ENCODE peak calls at places on chromosomes 3 and 15, in six cellular contexts. E is Peyer's patch, W is IMR-90, O is HCT116, I is endothelial cell of umbilical vein, D is H54. T is an unnamed sample.

GRCh38 chr3:42728668-42729364 is 26.2 kb upstream of the HHATL start:
- DNase-seq in I (no peak), E (peak), D (no peak), W (no peak), O (no peak), T (no peak)

GRCh38 chr3:87191175-87191574 is 35.9 kb upstream of the CHMP2B start:
- DNase-seq in O (no peak), D (no peak), I (peak), W (no peak), E (no peak), T (no peak)

GRCh38 chr3:164620423-164620822 is 457.9 kb downstream of the SI start:
- DNase-seq in I (no peak), W (no peak), D (peak), O (no peak), E (no peak), T (no peak)

GRCh38 chr3:103963599-103963998 is 1403.1 kb upstream of the ALCAM start:
- DNase-seq in E (no peak), W (no peak), D (no peak), I (no peak), O (no peak), T (no peak)

GRCh38 chr3:128784228-128784627 is 58.2 kb downstream of the RAB7A start:
- DNase-seq in D (no peak), E (no peak), O (no peak), W (no peak), I (peak), T (peak)

GRCh38 chr3:180646187-180646790 is 33.0 kb downstream of the CCDC39 start:
- DNase-seq in E (no peak), I (peak), O (peak), D (no peak), W (no peak), T (no peak)

GRCh38 chr3:24373198-24373959 is 121.3 kb downstream of the THRB start:
- DNase-seq in O (no peak), I (no peak), E (no peak), W (no peak), D (no peak), T (peak)

GRCh38 chr15:90465930-90466567 is 63.7 kb upstream of the CRTC3 start:
- DNase-seq in E (no peak), W (peak), D (no peak), I (peak), O (no peak), T (no peak)

GRCh38 chr3:140342668-140343067 is 335.2 kb upstream of the TRIM42 start:
- DNase-seq in I (no peak), D (no peak), O (no peak), E (no peak), W (no peak), T (no peak)

GRCh38 chr15:78944669-78945407 is at the start of gene CTSH:
- DNase-seq in E (peak), D (no peak), W (peak), O (no peak), I (peak), T (peak)

GRCh38 chr3:174436367-174436766 is 422.8 kb upstream of the NAALADL2 start:
- DNase-seq in E (no peak), D (no peak), I (no peak), W (no peak), O (no peak), T (no peak)

GRCh38 chr15:74389115-74390048 is 21.9 kb upstream of the CYP11A1 start:
- DNase-seq in E (no peak), O (no peak), I (peak), D (no peak), W (no peak), T (no peak)

GRCh38 chr3:128425142-128425845 is 41.4 kb downstream of the DNAJB8 start:
- DNase-seq in E (no peak), W (no peak), O (no peak), D (no peak), I (no peak), T (no peak)

GRCh38 chr3:106758459-106758858 is 618.8 kb upstream of the CCDC54 start:
- DNase-seq in I (no peak), D (no peak), W (no peak), O (no peak), E (no peak), T (no peak)

GRCh38 chr15:51866751-51867150 is 37.3 kb downstream of the TMOD3 start:
- DNase-seq in E (no peak), W (no peak), I (no peak), O (no peak), D (no peak), T (no peak)

GRCh38 chr3:119702530-119703527 is at the start of gene CFAP91:
- DNase-seq in D (peak), I (peak), O (peak), W (peak), E (peak), T (peak)

GRCh38 chr3:173584834-173585831 is 187.6 kb downstream of the NLGN1 start:
- DNase-seq in D (peak), E (no peak), O (no peak), I (peak), W (peak), T (peak)

GRCh38 chr3:171970301-171970788 is 69.0 kb upstream of the FNDC3B start:
- DNase-seq in O (no peak), D (no peak), I (no peak), W (peak), E (no peak), T (no peak)

GRCh38 chr3:138646527-138646926 is 38.0 kb downstream of the FAIM start:
- DNase-seq in O (no peak), D (no peak), I (no peak), W (no peak), E (no peak), T (no peak)

GRCh38 chr15:56617628-56618027 is 115.7 kb downstream of the ZNF280D start:
- DNase-seq in E (no peak), O (no peak), W (no peak), D (no peak), I (no peak), T (no peak)

GRCh38 chr3:37590328-37591079 is 271.2 kb upstream of the CTDSPL start:
- DNase-seq in W (no peak), O (no peak), I (no peak), D (peak), E (peak), T (no peak)

GRCh38 chr15:71559098-71559497 is 251.3 kb upstream of the NR2E3 start:
- DNase-seq in O (no peak), I (no peak), W (peak), D (no peak), E (no peak), T (no peak)

GRCh38 chr15:35771878-35772442 is 226.0 kb upstream of the DPH6 start:
- DNase-seq in W (no peak), E (no peak), D (no peak), I (no peak), O (no peak), T (no peak)

GRCh38 chr15:67042490-67043181 is 22.8 kb upstream of the SMAD3 start:
- DNase-seq in I (no peak), W (peak), E (no peak), O (no peak), D (no peak), T (no peak)

GRCh38 chr3:45639044-45639392 is 44.5 kb downstream of the LIMD1 start:
- DNase-seq in E (no peak), D (no peak), O (no peak), W (no peak), I (no peak), T (no peak)

GRCh38 chr3:194985031-194985578 is 285.9 kb downstream of the XXYLT1 start:
- DNase-seq in E (peak), D (no peak), O (peak), I (no peak), W (peak), T (peak)

GRCh38 chr15:31758126-31758525 is 272.2 kb upstream of the CHRNA7 start:
- DNase-seq in W (peak), D (peak), I (peak), E (no peak), O (peak), T (peak)

GRCh38 chr3:54188176-54188791 is 65.9 kb downstream of the CACNA2D3 start:
- DNase-seq in I (peak), D (peak), W (peak), E (peak), O (peak), T (peak)

GRCh38 chr3:127141921-127142730 is 50.8 kb upstream of the PRR23E start:
- DNase-seq in E (peak), I (no peak), W (no peak), D (no peak), O (no peak), T (no peak)

GRCh38 chr3:184145120-184145524 is 10.0 kb downstream of the EIF2B5 start:
- DNase-seq in O (no peak), I (peak), D (peak), E (peak), W (peak), T (no peak)

GRCh38 chr15:73946795-73947370 is 20.6 kb downstream of the LOXL1 start:
- DNase-seq in E (no peak), D (no peak), I (no peak), W (no peak), O (no peak), T (no peak)

GRCh38 chr3:132659370-132660055 is at the start of gene ACAD11:
- DNase-seq in E (peak), I (peak), W (peak), D (peak), O (peak), T (peak)
- TF ChIP-seq POLR2A in E (peak), I (no peak), W (no peak), D (peak), O (peak), T (no peak)

GRCh38 chr3:98777286-98777685 is 14.1 kb downstream of the ST3GAL6 start:
- DNase-seq in O (no peak), W (no peak), E (no peak), D (no peak), I (no peak), T (no peak)
- TF ChIP-seq POLR2A in O (no peak), W (no peak), E (no peak), D (no peak), I (no peak), T (no peak)

GRCh38 chr15:68229386-68230156 is at the start of gene CLN6:
- DNase-seq in O (peak), E (peak), I (peak), W (peak), D (peak), T (peak)
- TF ChIP-seq POLR2A in O (no peak), E (peak), I (peak), W (peak), D (peak), T (no peak)

GRCh38 chr3:71057526-71057894 is 526.0 kb downstream of the FOXP1 start:
- DNase-seq in I (peak), D (no peak), E (no peak), W (peak), O (no peak), T (no peak)
- TF ChIP-seq POLR2A in I (no peak), D (no peak), E (no peak), W (no peak), O (no peak), T (no peak)

GRCh38 chr15:40439461-40440299 is 1.1 kb upstream of the BAHD1 start:
- DNase-seq in I (peak), O (no peak), D (peak), W (peak), E (peak), T (peak)
- TF ChIP-seq POLR2A in I (no peak), O (no peak), D (no peak), W (no peak), E (no peak), T (no peak)

DNA sequence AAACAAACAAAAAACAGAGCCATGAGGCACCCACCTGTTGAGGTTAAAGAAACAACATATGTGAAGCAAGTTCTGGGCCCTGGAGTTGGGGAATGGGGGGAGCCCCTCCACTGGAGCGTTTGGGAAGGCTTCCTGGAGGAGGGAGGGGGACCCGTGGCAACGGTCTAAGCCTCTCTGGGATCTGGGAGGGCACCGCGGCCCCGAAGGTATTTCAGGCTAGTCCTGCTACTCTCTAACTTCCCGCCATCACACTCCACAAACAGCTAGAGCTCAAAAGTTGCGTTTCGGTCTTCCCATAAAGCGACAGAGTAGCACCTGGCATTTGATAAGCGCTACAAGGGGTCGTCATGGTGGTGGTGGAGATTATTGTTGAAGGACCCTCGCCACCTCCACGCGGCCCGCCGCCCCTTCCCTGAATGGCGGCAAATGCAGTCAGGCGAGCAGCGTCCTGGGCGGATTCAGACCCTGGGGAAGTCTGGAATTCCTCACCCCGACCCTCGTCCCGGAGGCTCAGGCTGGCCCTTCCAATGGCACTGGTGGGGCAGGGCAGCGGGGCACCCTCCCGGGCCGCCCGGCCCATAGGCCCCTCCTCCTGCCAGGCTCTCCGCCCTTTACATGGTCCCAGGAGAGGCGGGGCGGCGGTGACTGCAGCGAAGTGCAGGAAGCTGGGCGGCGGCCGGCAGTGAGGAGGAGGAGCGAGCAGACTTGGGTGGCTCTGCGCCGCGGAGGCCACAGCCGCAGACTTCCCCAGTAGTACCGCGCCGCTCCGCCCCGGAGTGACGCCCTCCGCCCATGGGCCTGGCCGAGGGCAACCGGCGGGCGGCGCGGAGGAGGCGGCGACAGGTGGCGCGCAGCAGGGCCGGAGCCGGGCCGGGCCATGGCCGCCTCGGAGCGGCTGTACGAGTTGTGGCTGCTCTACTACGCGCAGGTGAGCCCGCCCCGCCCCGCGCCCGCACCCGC is at the start of gene NBEAL2:
- DNase-seq in D (peak), O (peak), W (peak), I (peak), E (peak), T (peak)
- TF ChIP-seq POLR2A in D (peak), O (peak), W (no peak), I (peak), E (peak), T (no peak)

DNA sequence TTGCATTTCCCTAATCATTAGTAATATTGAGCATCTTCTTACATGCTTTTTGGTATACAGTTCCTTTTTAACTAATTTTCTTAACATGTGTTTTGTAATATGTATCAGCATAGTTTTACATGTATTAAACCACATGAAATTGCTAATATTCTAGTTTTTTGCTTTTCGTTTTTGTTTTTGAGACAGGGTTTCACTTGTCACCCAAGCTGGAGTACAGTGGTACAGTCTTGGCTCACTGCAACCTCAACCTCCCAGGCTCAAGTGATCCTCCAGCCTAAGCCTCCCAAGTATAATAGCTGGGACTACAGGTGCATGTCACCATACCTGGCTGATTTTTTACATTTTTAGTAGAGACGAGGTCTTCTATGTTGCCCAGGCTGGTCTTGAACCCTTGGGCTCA is 4.4 kb upstream of the ISG20 start:
- DNase-seq in D (no peak), O (no peak), E (no peak), W (no peak), I (no peak), T (no peak)
- TF ChIP-seq POLR2A in D (no peak), O (no peak), E (no peak), W (no peak), I (no peak), T (no peak)

GRCh38 chr3:4417449-4417848 is 49.6 kb downstream of the SUMF1 start:
- DNase-seq in D (no peak), I (no peak), W (peak), E (no peak), O (no peak), T (no peak)

GRCh38 chr3:4416427-4416826 is 50.6 kb downstream of the SUMF1 start:
- DNase-seq in D (no peak), E (no peak), O (no peak), I (no peak), W (no peak), T (no peak)

GRCh38 chr3:4418156-4418555 is 48.9 kb downstream of the SUMF1 start:
- DNase-seq in W (no peak), D (no peak), E (no peak), I (no peak), O (no peak), T (peak)

GRCh38 chr3:4419386-4419785 is 47.7 kb downstream of the SUMF1 start:
- DNase-seq in D (no peak), I (no peak), W (no peak), E (no peak), O (no peak), T (no peak)

GRCh38 chr3:4416961-4417360 is 50.1 kb downstream of the SUMF1 start:
- DNase-seq in E (no peak), I (peak), O (peak), D (peak), W (peak), T (no peak)
- TF ChIP-seq POLR2A in E (no peak), I (no peak), O (no peak), D (no peak), W (no peak), T (no peak)

GRCh38 chr15:69727257-69727924 is 274.8 kb downstream of the RPLP1 start:
- DNase-seq in W (no peak), D (no peak), O (no peak), E (no peak), I (no peak), T (no peak)

GRCh38 chr15:69730281-69731235 is 277.9 kb downstream of the RPLP1 start:
- DNase-seq in D (no peak), O (no peak), I (peak), W (no peak), E (no peak), T (no peak)

GRCh38 chr15:69731581-69731980 is 279.0 kb downstream of the RPLP1 start:
- DNase-seq in I (no peak), W (no peak), D (no peak), E (no peak), O (no peak), T (no peak)

GRCh38 chr15:69732133-69732532 is 279.5 kb downstream of the RPLP1 start:
- DNase-seq in D (no peak), I (no peak), E (no peak), W (no peak), O (no peak), T (no peak)

DNA sequence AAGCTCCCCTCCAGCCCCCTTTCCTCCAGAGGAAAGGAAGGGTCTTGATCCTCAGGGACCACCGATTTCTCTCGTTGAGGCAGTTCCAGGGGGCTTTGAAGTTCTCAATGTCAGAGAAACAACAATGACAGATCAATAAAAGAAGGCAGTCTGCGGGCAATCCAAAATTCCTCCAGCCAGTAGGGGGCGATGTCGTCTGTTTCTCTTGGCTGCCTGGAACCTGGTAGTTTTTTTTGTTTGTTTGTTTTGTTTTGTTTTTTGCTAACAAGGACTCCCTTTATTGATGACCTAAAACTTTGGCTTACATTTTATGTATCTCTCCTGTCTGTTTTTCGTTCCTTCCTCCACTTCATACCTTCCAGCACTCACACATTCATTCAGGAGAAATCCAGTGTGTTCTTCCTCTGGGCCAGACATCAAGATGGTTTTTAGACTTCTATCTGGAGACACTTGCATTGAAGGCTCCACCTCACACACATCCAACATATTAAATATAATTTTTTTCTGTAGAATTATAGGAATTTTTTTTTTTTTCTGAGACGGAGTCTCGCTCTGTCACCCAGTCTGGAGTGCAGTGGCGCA is 276.6 kb downstream of the RPLP1 start:
- DNase-seq in W (peak), E (peak), I (peak), O (peak), D (peak), T (no peak)
- TF ChIP-seq POLR2A in W (no peak), E (no peak), I (no peak), O (no peak), D (no peak), T (no peak)

T was measured in heart left ventricle.